ENCODE peak calls at places on chromosomes 1 and 21, in four cellular contexts. One of them, this sample, is unnamed.

GRCh38 chr1:231991231-231991630 is 364.6 kb downstream of the DISC1 start:
- DNase-seq in suprapubic skin: no peak
- DNase-seq in colonic mucosa: no peak
- DNase-seq in psoas muscle: no peak
- DNase-seq in this sample: no peak

GRCh38 chr1:28915036-28915895 is 897 bp downstream of the EPB41 start:
- DNase-seq in suprapubic skin: no peak
- DNase-seq in colonic mucosa: peak; percentile 38
- DNase-seq in psoas muscle: no peak
- DNase-seq in this sample: peak; percentile 45

GRCh38 chr1:114902343-114902742 is 47.7 kb downstream of the SYCP1 start:
- DNase-seq in suprapubic skin: no peak
- DNase-seq in colonic mucosa: no peak
- DNase-seq in psoas muscle: no peak
- DNase-seq in this sample: no peak

GRCh38 chr1:42484382-42484781 is 21.3 kb downstream of the CCDC30 start:
- DNase-seq in suprapubic skin: no peak
- DNase-seq in colonic mucosa: no peak
- DNase-seq in psoas muscle: no peak
- DNase-seq in this sample: no peak

GRCh38 chr1:173432331-173432730 is 44.8 kb upstream of the PRDX6 start:
- DNase-seq in suprapubic skin: no peak
- DNase-seq in colonic mucosa: no peak
- DNase-seq in psoas muscle: no peak
- DNase-seq in this sample: no peak

GRCh38 chr1:21256776-21257175 is 33.5 kb downstream of the ECE1 start:
- DNase-seq in suprapubic skin: no peak
- DNase-seq in colonic mucosa: no peak
- DNase-seq in psoas muscle: no peak
- DNase-seq in this sample: no peak

GRCh38 chr1:231052777-231053176 is 12.7 kb upstream of the FAM89A start:
- DNase-seq in suprapubic skin: no peak
- DNase-seq in colonic mucosa: no peak
- DNase-seq in psoas muscle: no peak
- DNase-seq in this sample: no peak

GRCh38 chr1:230754831-230755230 is 7.6 kb downstream of the CAPN9 start:
- DNase-seq in suprapubic skin: no peak
- DNase-seq in colonic mucosa: peak; percentile 40
- DNase-seq in psoas muscle: peak; percentile 53
- DNase-seq in this sample: no peak

GRCh38 chr1:239367417-239367816 is 19.0 kb upstream of the CHRM3 start:
- DNase-seq in suprapubic skin: no peak
- DNase-seq in colonic mucosa: no peak
- DNase-seq in psoas muscle: no peak
- DNase-seq in this sample: no peak

GRCh38 chr1:203475012-203475981 is at the start of gene PRELP:
- DNase-seq in suprapubic skin: no peak
- DNase-seq in colonic mucosa: peak; percentile 52
- DNase-seq in psoas muscle: peak; percentile 43
- DNase-seq in this sample: peak; percentile 54

GRCh38 chr1:119603695-119604094 is 44.4 kb downstream of the ZNF697 start:
- DNase-seq in suprapubic skin: no peak
- DNase-seq in colonic mucosa: no peak
- DNase-seq in psoas muscle: no peak
- DNase-seq in this sample: no peak

GRCh38 chr1:6415979-6416656 is 3.6 kb downstream of the HES2 start:
- DNase-seq in suprapubic skin: no peak
- DNase-seq in colonic mucosa: no peak
- DNase-seq in psoas muscle: no peak
- DNase-seq in this sample: no peak

GRCh38 chr1:200179126-200179780 is 151.7 kb downstream of the NR5A2 start:
- DNase-seq in suprapubic skin: no peak
- DNase-seq in colonic mucosa: no peak
- DNase-seq in psoas muscle: no peak
- DNase-seq in this sample: no peak

GRCh38 chr1:1290238-1290731 is 10.0 kb downstream of the SCNN1D start:
- DNase-seq in suprapubic skin: no peak
- DNase-seq in colonic mucosa: peak; percentile 86
- DNase-seq in psoas muscle: peak; percentile 66
- DNase-seq in this sample: peak; percentile 83

GRCh38 chr1:201456499-201457309 is 12.3 kb downstream of the PHLDA3 start:
- DNase-seq in suprapubic skin: peak; percentile 90
- DNase-seq in colonic mucosa: peak; percentile 43
- DNase-seq in psoas muscle: peak; percentile 85
- DNase-seq in this sample: peak; percentile 61

GRCh38 chr1:182633657-182634281 is 29.6 kb upstream of the RGS16 start:
- DNase-seq in suprapubic skin: no peak
- DNase-seq in colonic mucosa: no peak
- DNase-seq in psoas muscle: no peak
- DNase-seq in this sample: no peak

GRCh38 chr1:20601123-20601825 is 12.4 kb downstream of the CDA start:
- DNase-seq in suprapubic skin: no peak
- DNase-seq in colonic mucosa: no peak
- DNase-seq in psoas muscle: no peak
- DNase-seq in this sample: no peak

GRCh38 chr1:53653631-53654030 is 85.3 kb downstream of the GLIS1 start:
- DNase-seq in suprapubic skin: peak; percentile 39
- DNase-seq in colonic mucosa: no peak
- DNase-seq in psoas muscle: no peak
- DNase-seq in this sample: no peak

GRCh38 chr1:25684216-25684965 is 67.8 kb downstream of the MAN1C1 start:
- DNase-seq in suprapubic skin: no peak
- DNase-seq in colonic mucosa: no peak
- DNase-seq in psoas muscle: no peak
- DNase-seq in this sample: no peak

GRCh38 chr21:45831991-45832740 is 149.4 kb upstream of the COL6A1 start:
- DNase-seq in suprapubic skin: no peak
- DNase-seq in colonic mucosa: no peak
- DNase-seq in psoas muscle: no peak
- DNase-seq in this sample: peak; percentile 31

GRCh38 chr1:45275054-45275453 is 51.6 kb upstream of the HPDL start:
- DNase-seq in suprapubic skin: no peak
- DNase-seq in colonic mucosa: no peak
- DNase-seq in psoas muscle: no peak
- DNase-seq in this sample: no peak

GRCh38 chr21:41879190-41879998 is at the start of gene PRDM15:
- DNase-seq in suprapubic skin: peak; percentile 88
- DNase-seq in colonic mucosa: peak; percentile 82
- DNase-seq in psoas muscle: peak; percentile 90
- DNase-seq in this sample: peak; percentile 87

GRCh38 chr1:228014235-228014930 is 7.6 kb downstream of the WNT3A start:
- DNase-seq in suprapubic skin: peak; percentile 56
- DNase-seq in colonic mucosa: no peak
- DNase-seq in psoas muscle: no peak
- DNase-seq in this sample: no peak

GRCh38 chr1:37944091-37944763 is 2.6 kb downstream of the INPP5B start:
- DNase-seq in suprapubic skin: no peak
- DNase-seq in colonic mucosa: no peak
- DNase-seq in psoas muscle: no peak
- DNase-seq in this sample: no peak

GRCh38 chr1:51962486-51963356 is 27.8 kb downstream of the RAB3B start:
- DNase-seq in suprapubic skin: no peak
- DNase-seq in colonic mucosa: no peak
- DNase-seq in psoas muscle: no peak
- DNase-seq in this sample: no peak

GRCh38 chr1:34763142-34763781 is 3.7 kb downstream of the GJB4 start:
- DNase-seq in suprapubic skin: no peak
- DNase-seq in colonic mucosa: no peak
- DNase-seq in psoas muscle: no peak
- DNase-seq in this sample: no peak

GRCh38 chr1:23999156-23999671 is 19.1 kb upstream of the SRSF10 start:
- DNase-seq in suprapubic skin: no peak
- DNase-seq in colonic mucosa: no peak
- DNase-seq in psoas muscle: no peak
- DNase-seq in this sample: no peak

GRCh38 chr1:116574581-116575291 is 3.9 kb upstream of the CD58 start:
- DNase-seq in suprapubic skin: no peak
- DNase-seq in colonic mucosa: peak; percentile 69
- DNase-seq in psoas muscle: peak; percentile 47
- DNase-seq in this sample: peak; percentile 71

GRCh38 chr1:1631793-1632420 is at the start of gene MMP23B:
- DNase-seq in suprapubic skin: peak; percentile 73
- DNase-seq in colonic mucosa: no peak
- DNase-seq in psoas muscle: peak; percentile 26
- DNase-seq in this sample: no peak

GRCh38 chr1:153549741-153550397 is 811 bp upstream of the S100A3 start:
- DNase-seq in suprapubic skin: no peak
- DNase-seq in colonic mucosa: no peak
- DNase-seq in psoas muscle: no peak
- DNase-seq in this sample: peak; percentile 5

GRCh38 chr1:14889937-14890440 is 263.6 kb upstream of the TMEM51 start:
- DNase-seq in suprapubic skin: no peak
- DNase-seq in colonic mucosa: no peak
- DNase-seq in psoas muscle: no peak
- DNase-seq in this sample: no peak

GRCh38 chr1:172637522-172637921 is 21.4 kb upstream of the FASLG start:
- DNase-seq in suprapubic skin: no peak
- DNase-seq in colonic mucosa: no peak
- DNase-seq in psoas muscle: no peak
- DNase-seq in this sample: no peak

GRCh38 chr21:32457360-32457840 is 44.9 kb downstream of the EVA1C start:
- DNase-seq in suprapubic skin: no peak
- DNase-seq in colonic mucosa: peak; percentile 81
- DNase-seq in psoas muscle: peak; percentile 30
- DNase-seq in this sample: peak; percentile 82

GRCh38 chr1:16213013-16213412 is 561 bp upstream of the ARHGEF19 start:
- DNase-seq in suprapubic skin: no peak
- DNase-seq in colonic mucosa: no peak
- DNase-seq in psoas muscle: no peak
- DNase-seq in this sample: no peak

GRCh38 chr1:234212764-234213406 is 160.4 kb upstream of the COA6 start:
- DNase-seq in suprapubic skin: no peak
- DNase-seq in colonic mucosa: no peak
- DNase-seq in psoas muscle: no peak
- DNase-seq in this sample: no peak

GRCh38 chr1:234216116-234216703 is 157.0 kb upstream of the COA6 start:
- DNase-seq in suprapubic skin: no peak
- DNase-seq in colonic mucosa: no peak
- DNase-seq in psoas muscle: no peak
- DNase-seq in this sample: no peak

GRCh38 chr1:234214129-234214910 is 158.9 kb upstream of the COA6 start:
- DNase-seq in suprapubic skin: no peak
- DNase-seq in colonic mucosa: no peak
- DNase-seq in psoas muscle: peak; percentile 26
- DNase-seq in this sample: peak; percentile 14

GRCh38 chr1:234214911-234215892 is 158.1 kb upstream of the COA6 start:
- DNase-seq in suprapubic skin: no peak
- DNase-seq in colonic mucosa: peak; percentile 19
- DNase-seq in psoas muscle: no peak
- DNase-seq in this sample: peak; percentile 13

GRCh38 chr1:234213576-234214128 is 159.6 kb upstream of the COA6 start:
- DNase-seq in suprapubic skin: no peak
- DNase-seq in colonic mucosa: no peak
- DNase-seq in psoas muscle: no peak
- DNase-seq in this sample: no peak
- H3K4me3 ChIP-seq in suprapubic skin: peak overlapping the region; percentile 47
- H3K4me3 ChIP-seq in colonic mucosa: peak overlapping the region; percentile 35
- H3K4me3 ChIP-seq in psoas muscle: peak overlapping the region; percentile 58
- H3K4me3 ChIP-seq in this sample: peak overlapping the region; percentile 48

DNA sequence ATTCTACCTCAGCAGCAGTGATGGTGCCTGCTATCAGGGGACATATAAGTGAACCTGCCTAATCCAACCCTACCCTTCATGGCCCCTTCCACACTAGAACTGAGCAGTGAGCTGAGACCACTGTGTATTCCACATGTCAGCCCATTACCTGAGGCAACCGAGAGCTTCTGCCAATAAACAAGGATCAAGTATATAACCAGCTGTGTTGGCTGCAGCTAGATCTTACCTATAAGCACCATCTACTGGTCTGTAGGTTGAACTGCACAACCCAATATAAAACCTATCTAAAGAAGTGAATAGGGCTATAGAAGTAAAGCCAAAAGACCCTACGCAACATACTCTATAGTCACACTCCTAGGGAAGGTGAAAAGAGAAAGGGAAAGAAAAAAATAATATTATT is 376.9 kb downstream of the HHIPL2 start:
- DNase-seq in suprapubic skin: no peak
- DNase-seq in colonic mucosa: no peak
- DNase-seq in psoas muscle: no peak
- DNase-seq in this sample: no peak
- TF ChIP-seq CTCF in suprapubic skin: no peak
- TF ChIP-seq CTCF in colonic mucosa: peak; percentile 38
- TF ChIP-seq CTCF in psoas muscle: peak; percentile 65
- TF ChIP-seq CTCF in this sample: peak; percentile 47

GRCh38 chr1:74811421-74812179 is 78.6 kb downstream of the TYW3 start:
- DNase-seq in suprapubic skin: no peak
- DNase-seq in colonic mucosa: no peak
- DNase-seq in psoas muscle: no peak
- DNase-seq in this sample: peak; percentile 27
- H3K4me3 ChIP-seq in suprapubic skin: no peak overlapping the region
- H3K4me3 ChIP-seq in colonic mucosa: no peak overlapping the region
- H3K4me3 ChIP-seq in psoas muscle: no peak overlapping the region
- H3K4me3 ChIP-seq in this sample: no peak overlapping the region

DNA sequence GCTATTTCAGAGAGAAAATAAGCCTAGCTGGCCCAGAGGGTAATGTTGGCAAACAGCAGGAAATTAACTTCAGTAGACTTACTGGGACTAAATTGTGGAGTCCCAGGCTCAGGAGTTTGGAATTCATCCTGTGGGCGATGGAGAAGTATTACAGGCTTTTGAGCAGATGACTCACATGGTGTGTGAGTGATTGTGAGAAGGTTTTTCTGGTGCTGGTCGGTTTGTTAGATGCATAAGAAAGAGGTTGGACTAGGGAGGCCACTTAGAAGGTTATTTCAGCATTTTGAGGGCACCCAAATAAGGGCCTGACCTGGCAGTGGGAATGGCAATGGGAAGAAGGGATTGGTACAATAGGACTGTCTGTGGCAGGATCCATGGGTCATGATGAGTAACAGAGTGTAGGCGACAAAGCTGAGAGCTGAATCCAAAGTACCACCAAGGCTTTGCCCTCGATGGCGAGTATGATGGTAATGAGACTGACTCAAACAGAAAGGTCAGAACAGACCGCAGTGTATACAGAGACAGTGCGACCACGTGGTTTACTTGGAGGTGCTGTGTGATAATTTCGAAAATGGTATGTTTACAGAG is 69.2 kb upstream of the KIF26B start:
- DNase-seq in suprapubic skin: no peak
- DNase-seq in colonic mucosa: no peak
- DNase-seq in psoas muscle: no peak
- DNase-seq in this sample: no peak
- TF ChIP-seq CTCF in suprapubic skin: no peak
- TF ChIP-seq CTCF in colonic mucosa: no peak
- TF ChIP-seq CTCF in psoas muscle: no peak
- TF ChIP-seq CTCF in this sample: no peak

GRCh38 chr1:160794396-160794795 is 1.6 kb upstream of the LY9 start:
- DNase-seq in suprapubic skin: no peak
- DNase-seq in colonic mucosa: no peak
- DNase-seq in psoas muscle: no peak
- DNase-seq in this sample: no peak
- H3K4me3 ChIP-seq in suprapubic skin: no peak overlapping the region
- H3K4me3 ChIP-seq in colonic mucosa: no peak overlapping the region
- H3K4me3 ChIP-seq in psoas muscle: no peak overlapping the region
- H3K4me3 ChIP-seq in this sample: no peak overlapping the region

This sample was measured in transverse colon.